ENCODE peak calls at places on chromosome 4, in four cellular contexts. E is endothelial cell of umbilical vein, H is neuronal stem cell, A is HCT116. W is an unnamed sample.

GRCh38 chr4:23903859-23904438 is 14.1 kb upstream of the PPARGC1A start:
- DNase-seq in A (no peak), H (no peak), E (no peak), W (no peak)

GRCh38 chr4:90727938-90728337 is 600.7 kb downstream of the CCSER1 start:
- DNase-seq in A (peak; percentile 45), H (peak; percentile 31), E (no peak), W (no peak)

GRCh38 chr4:184348311-184349233 is 125.8 kb downstream of the IRF2 start:
- DNase-seq in E (no peak), H (no peak), A (no peak), W (peak; percentile 83)

GRCh38 chr4:101393256-101393655 is 45.9 kb upstream of the PPP3CA start:
- DNase-seq in H (no peak), A (peak; percentile 81), E (no peak), W (no peak)

GRCh38 chr4:80361329-80361900 is 25.9 kb downstream of the CFAP299 start:
- DNase-seq in H (no peak), E (peak; percentile 32), A (peak; percentile 8), W (no peak)

GRCh38 chr4:67934628-67935027 is 28.7 kb downstream of the TMPRSS11A start:
- DNase-seq in H (no peak), A (no peak), E (peak; percentile 89), W (no peak)

GRCh38 chr4:74365761-74366160 is 816 bp downstream of the EREG start:
- DNase-seq in H (peak; percentile 6), E (peak; percentile 27), A (no peak), W (peak; percentile 69)

GRCh38 chr4:79597266-79597665 is 189.2 kb upstream of the GK2 start:
- DNase-seq in E (no peak), H (no peak), A (no peak), W (no peak)

GRCh38 chr4:133157460-133158160 is 8.5 kb downstream of the PCDH10 start:
- DNase-seq in H (no peak), A (no peak), E (peak; percentile 91), W (no peak)

GRCh38 chr4:106315476-106315967 is 487 bp downstream of the TBCK start:
- DNase-seq in E (no peak), A (no peak), H (no peak), W (no peak)

GRCh38 chr4:151325320-151326246 is at the start of gene SH3D19:
- DNase-seq in H (peak; percentile 57), E (peak; percentile 91), A (peak; percentile 68), W (peak; percentile 87)

GRCh38 chr4:492412-492811 is 6.5 kb downstream of the ZNF721 start:
- DNase-seq in H (no peak), E (no peak), A (no peak), W (no peak)

GRCh38 chr4:157265281-157265680 is 44.8 kb downstream of the GRIA2 start:
- DNase-seq in H (peak; percentile 2), A (peak; percentile 16), E (no peak), W (no peak)

GRCh38 chr4:104524591-104524990 is 29.9 kb upstream of the CXXC4 start:
- DNase-seq in A (no peak), H (no peak), E (no peak), W (no peak)

DNA sequence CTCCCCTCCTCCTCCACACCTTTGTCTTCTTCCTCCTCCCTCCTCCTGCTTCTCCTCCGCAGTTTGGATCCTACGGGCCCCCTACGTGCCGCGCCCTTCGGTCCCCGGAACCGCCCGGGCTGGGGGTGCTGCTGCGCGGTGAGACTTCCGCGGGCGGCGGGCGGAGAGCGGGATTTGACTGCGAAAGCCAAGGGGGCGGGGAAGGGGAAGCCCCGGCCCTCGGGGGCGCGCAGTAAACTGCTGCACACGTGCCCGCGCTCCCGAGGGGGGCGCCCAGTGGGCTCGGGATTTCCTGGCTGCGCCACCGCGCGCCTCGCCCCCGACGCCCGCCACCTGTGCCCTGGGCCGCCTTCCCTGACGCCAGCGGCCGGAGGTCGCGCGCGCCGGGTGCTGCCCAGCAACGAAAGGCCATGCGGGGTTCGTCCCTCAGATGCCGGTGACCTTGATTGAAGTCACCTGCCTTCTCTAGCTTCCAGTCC is 3.3 kb upstream of the NKX3-2 start:
- DNase-seq in E (no peak), A (no peak), H (no peak), W (peak; percentile 56)
- H3K9ac ChIP-seq in E (no peak overlapping the region), A (peak overlapping the region; percentile 38), H (peak overlapping the region; percentile 40), W (no peak overlapping the region)

DNA sequence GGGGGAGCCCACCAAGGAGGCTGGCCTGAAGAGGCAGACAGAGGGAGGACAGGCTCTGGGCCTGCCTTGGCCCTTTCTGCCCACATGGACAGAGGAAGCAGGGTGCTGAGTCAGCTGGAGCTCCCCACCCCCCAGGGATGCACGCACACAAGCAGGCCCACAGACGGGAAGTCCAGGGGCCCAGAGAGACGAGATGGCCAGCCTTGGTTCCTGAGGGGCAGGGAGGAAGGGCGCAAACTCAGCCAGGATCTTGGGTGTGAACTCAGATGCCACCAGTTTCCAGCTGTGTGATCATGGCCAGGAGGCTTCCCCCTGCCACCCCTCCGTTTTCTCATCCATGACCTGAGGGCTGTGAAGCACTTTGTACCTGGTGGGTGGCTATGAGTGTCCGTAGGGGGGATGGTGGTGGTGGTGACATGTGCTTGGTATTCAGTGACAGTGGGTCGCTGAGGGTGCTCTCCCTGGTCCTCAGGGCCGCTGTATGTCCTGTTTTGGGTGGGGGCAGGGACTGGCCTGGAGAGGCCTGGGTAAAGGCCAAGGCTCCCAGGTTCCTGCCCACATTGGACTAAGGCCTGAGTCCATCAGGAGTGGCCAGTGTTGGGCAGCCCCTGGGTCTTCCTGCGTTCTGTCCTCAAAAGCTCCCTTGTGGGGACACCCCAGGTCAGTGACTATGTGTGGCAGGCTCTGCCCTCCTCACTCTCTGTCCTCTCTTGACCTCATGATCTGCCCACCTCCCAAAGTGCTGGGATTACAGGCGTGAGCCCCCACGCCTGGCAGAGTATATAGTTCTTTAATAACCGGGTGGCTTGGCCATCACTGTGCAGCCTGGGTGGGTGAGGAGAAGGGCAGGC is 2.0 kb downstream of the SH3BP2 start:
- DNase-seq in E (peak; percentile 65), H (no peak), A (no peak), W (peak; percentile 91)
- H3K4me3 ChIP-seq in E (no peak overlapping the region), H (no peak overlapping the region), A (no peak overlapping the region), W (peak overlapping the region; percentile 78)

GRCh38 chr4:154444958-154445357 is 46.6 kb downstream of the DCHS2 start:
- DNase-seq in A (no peak), E (no peak), H (no peak), W (no peak)
- H3K9ac ChIP-seq in A (no peak overlapping the region), E (no peak overlapping the region), H (no peak overlapping the region), W (no peak overlapping the region)

GRCh38 chr4:46993075-46994006 is at the start of gene GABRA4:
- DNase-seq in A (no peak), H (peak; percentile 35), E (no peak), W (peak; percentile 61)
- H3K4me3 ChIP-seq in A (no peak within 1 kb of the TSS), H (peak within 1 kb of the TSS; percentile 17), E (no peak within 1 kb of the TSS), W (peak within 1 kb of the TSS; percentile 48)

GRCh38 chr4:39970559-39971270 is 7.0 kb downstream of the PDS5A start:
- DNase-seq in A (peak; percentile 36), H (no peak), E (no peak), W (no peak)
- H3K9ac ChIP-seq in A (no peak overlapping the region), H (no peak overlapping the region), E (no peak overlapping the region), W (no peak overlapping the region)

GRCh38 chr4:6563935-6564645 is 10.9 kb upstream of the MAN2B2 start:
- DNase-seq in A (no peak), H (no peak), E (no peak), W (no peak)
- H3K4me3 ChIP-seq in A (no peak overlapping the region), H (no peak overlapping the region), E (no peak overlapping the region), W (no peak overlapping the region)

GRCh38 chr4:187215438-187215837 is 491.8 kb upstream of the FAT1 start:
- DNase-seq in A (no peak), H (no peak), E (no peak), W (no peak)

GRCh38 chr4:187207931-187208330 is 484.3 kb upstream of the FAT1 start:
- DNase-seq in A (no peak), E (no peak), H (no peak), W (no peak)

GRCh38 chr4:187208641-187209040 is 485.0 kb upstream of the FAT1 start:
- DNase-seq in A (no peak), E (no peak), H (no peak), W (no peak)

GRCh38 chr4:187204389-187204920 is 480.8 kb upstream of the FAT1 start:
- DNase-seq in H (no peak), E (no peak), A (no peak), W (no peak)

DNA sequence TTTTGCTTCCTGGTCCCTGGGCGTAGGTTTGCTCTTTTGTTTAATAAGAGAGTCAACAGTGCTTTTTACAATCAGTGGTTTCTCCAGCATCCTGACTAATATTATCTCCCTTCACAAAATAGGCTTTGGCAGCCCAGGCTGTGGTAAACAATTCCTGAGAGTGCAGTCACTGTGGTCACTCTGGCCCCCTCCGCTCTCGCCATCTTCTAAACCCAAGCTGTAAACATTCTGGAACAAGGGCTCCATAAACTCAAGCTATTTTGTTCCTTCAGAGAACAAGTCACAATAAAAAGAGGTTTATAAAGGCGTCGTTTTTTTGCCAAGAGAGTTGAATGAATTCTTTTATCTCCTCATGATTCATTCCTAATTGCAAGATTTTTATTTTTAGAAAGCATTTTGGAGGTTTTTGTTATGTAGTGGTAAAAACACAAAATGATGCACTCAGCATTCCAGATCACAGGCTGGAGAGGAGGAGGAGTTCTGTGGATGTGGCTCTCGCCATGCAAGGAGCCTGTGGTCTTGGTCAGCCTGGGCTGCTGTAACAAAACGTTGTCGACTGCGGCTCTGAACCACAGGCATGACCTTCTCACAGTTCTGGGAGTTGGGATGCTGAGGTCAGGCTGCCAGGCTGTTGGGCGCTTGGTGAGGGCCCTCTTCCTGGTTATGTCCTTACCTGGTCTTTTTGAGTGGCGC is 486.4 kb upstream of the FAT1 start:
- DNase-seq in A (no peak), H (no peak), E (no peak), W (no peak)
- H3K9ac ChIP-seq in A (no peak overlapping the region), H (no peak overlapping the region), E (no peak overlapping the region), W (no peak overlapping the region)

DNA sequence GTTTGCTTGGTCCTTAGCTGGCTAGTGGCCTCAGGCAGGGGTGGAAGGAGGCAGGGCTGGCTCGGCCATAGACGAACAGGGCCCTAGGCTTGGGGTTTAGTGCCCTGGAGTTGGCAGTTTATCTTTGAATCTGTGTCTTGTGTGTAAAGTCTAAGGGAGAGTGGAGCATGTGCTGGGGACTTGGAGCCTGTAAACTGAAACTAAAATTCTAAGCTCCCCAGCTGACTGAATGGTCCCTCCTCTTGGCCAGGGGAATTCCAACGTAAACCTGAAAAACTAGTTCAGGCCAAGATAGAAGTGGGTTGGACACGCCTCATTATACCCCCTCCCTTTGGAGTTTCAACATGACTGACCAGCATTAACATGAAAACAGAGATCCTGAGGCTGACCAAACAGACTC is 46.1 kb upstream of the GPR78 start:
- DNase-seq in H (no peak), A (peak; percentile 39), E (peak; percentile 23), W (no peak)
- H3K4me3 ChIP-seq in H (no peak overlapping the region), A (peak overlapping the region; percentile 33), E (no peak overlapping the region), W (peak overlapping the region; percentile 11)

GRCh38 chr4:84264652-84265051 is 234.4 kb downstream of the NKX6-1 start:
- DNase-seq in A (no peak), H (no peak), E (no peak), W (no peak)

GRCh38 chr4:84254537-84254936 is 244.6 kb downstream of the NKX6-1 start:
- DNase-seq in H (no peak), E (no peak), A (no peak), W (no peak)

GRCh38 chr4:84263415-84263814 is 235.7 kb downstream of the NKX6-1 start:
- DNase-seq in A (no peak), E (no peak), H (no peak), W (no peak)

GRCh38 chr4:84258905-84259830 is 239.9 kb downstream of the NKX6-1 start:
- DNase-seq in E (peak; percentile 7), A (peak; percentile 13), H (no peak), W (no peak)

GRCh38 chr4:84260495-84260894 is 238.6 kb downstream of the NKX6-1 start:
- DNase-seq in A (no peak), H (no peak), E (no peak), W (no peak)
- H3K9ac ChIP-seq in A (no peak overlapping the region), H (no peak overlapping the region), E (no peak overlapping the region), W (no peak overlapping the region)